ENCODE peak calls at places on chromosomes 13 and 19, in nine cellular contexts. S is NK-92 treated with Interleukin-12 subunit alpha and Interleukin-12 subunit beta, amount 100 ng/mL, for 24 hours; D is AG04450; C is activated CD4-positive, alpha-beta T cell treated with anti-CD3 and anti-CD28 coated beads for 48 hours; L is CD8-positive, alpha-beta memory T cell; F is fibroblast of mammary gland; N is Ammon's horn; O is dorsolateral prefrontal cortex; P is tibial artery. U is an unnamed sample.

GRCh38 chr19:49690656-49691242 is at the start of gene CPT1C:
- DNase-seq in F (peak; percentile 74), D (peak; percentile 61), O (peak; percentile 87), L (peak; percentile 39), P (peak; percentile 86), N (peak; percentile 93), C (peak; percentile 80), S (no peak), U (no peak)

GRCh38 chr19:14061081-14061749 is 661 bp downstream of the PALM3 start:
- DNase-seq in O (no peak), D (no peak), S (no peak), F (no peak), P (no peak), C (no peak), N (no peak), L (no peak), U (no peak)

GRCh38 chr13:23956106-23956505 is 58.8 kb upstream of the C1QTNF9B start:
- DNase-seq in O (no peak), N (no peak), S (peak; percentile 38), P (no peak), F (peak; percentile 67), L (no peak), C (peak; percentile 31), D (no peak), U (no peak)

GRCh38 chr13:59099182-59099950 is 1064.4 kb downstream of the DIAPH3 start:
- DNase-seq in F (no peak), S (no peak), P (no peak), O (no peak), N (no peak), D (no peak), C (no peak), L (no peak), U (no peak)

GRCh38 chr19:46271488-46272197 is 25.2 kb upstream of the HIF3A start:
- DNase-seq in D (no peak), S (no peak), C (peak; percentile 16), L (no peak), N (no peak), O (no peak), F (peak; percentile 70), P (no peak), U (peak; percentile 56)

GRCh38 chr13:109394311-109394988 is 391.9 kb downstream of the IRS2 start:
- DNase-seq in C (no peak), D (no peak), F (peak; percentile 37), N (no peak), S (no peak), O (no peak), P (no peak), L (no peak), U (no peak)

GRCh38 chr19:1651061-1651547 is 1.3 kb downstream of the TCF3 start:
- DNase-seq in L (peak; percentile 85), S (no peak), F (peak; percentile 24), C (peak; percentile 66), P (no peak), O (no peak), N (no peak), D (no peak), U (no peak)

GRCh38 chr13:93172109-93172508 is 54.5 kb upstream of the GPC6 start:
- DNase-seq in O (no peak), N (no peak), D (no peak), L (no peak), P (no peak), S (no peak), F (peak; percentile 11), C (no peak), U (no peak)

GRCh38 chr13:94419304-94419943 is 60.1 kb downstream of the DCT start:
- DNase-seq in F (peak; percentile 95), C (peak; percentile 61), N (no peak), O (no peak), L (peak; percentile 39), P (no peak), S (peak; percentile 20), D (peak; percentile 15), U (no peak)

GRCh38 chr19:58563823-58564222 is 5.4 kb upstream of the UBE2M start:
- DNase-seq in L (no peak), F (no peak), C (no peak), S (no peak), P (no peak), O (peak; percentile 25), D (no peak), N (no peak), U (no peak)

GRCh38 chr13:112974125-112974524 is 5.1 kb downstream of the MCF2L start:
- DNase-seq in C (no peak), P (no peak), D (no peak), L (no peak), O (peak; percentile 29), N (no peak), S (no peak), F (no peak), U (no peak)

GRCh38 chr13:25874907-25875306 is 176.9 kb downstream of the SHISA2 start:
- DNase-seq in C (peak; percentile 70), S (peak; percentile 43), D (no peak), L (peak; percentile 72), O (no peak), N (no peak), P (no peak), F (no peak), U (no peak)

GRCh38 chr19:2083174-2083854 is 12.8 kb downstream of the MOB3A start:
- DNase-seq in L (peak; percentile 80), N (no peak), F (no peak), P (no peak), D (no peak), O (no peak), C (peak; percentile 74), S (peak; percentile 72), U (no peak)

GRCh38 chr19:1147934-1148549 is 26.0 kb downstream of the SBNO2 start:
- DNase-seq in L (no peak), P (no peak), D (no peak), S (no peak), O (no peak), C (no peak), N (no peak), F (no peak), U (no peak)

GRCh38 chr13:114323349-114323748 is 9.0 kb downstream of the CHAMP1 start:
- DNase-seq in N (no peak), S (no peak), C (no peak), F (no peak), D (no peak), L (no peak), O (no peak), P (no peak), U (no peak)

GRCh38 chr19:29311391-29311790 is 98.4 kb upstream of the UQCRFS1 start:
- DNase-seq in O (no peak), P (no peak), F (no peak), S (no peak), C (no peak), N (peak; percentile 45), L (no peak), D (no peak), U (no peak)

GRCh38 chr13:50518791-50519201 is 324.7 kb downstream of the DLEU7 start:
- DNase-seq in C (no peak), P (no peak), O (peak; percentile 48), F (no peak), S (no peak), L (no peak), D (peak; percentile 47), N (peak; percentile 68), U (no peak)